ENCODE peak calls at places on chromosome 4, in nine cellular contexts. O, W, P, K, A, X, T, G and I are unnamed samples. For H3K27me3, the result is how much of the 10 kb centered on the place peaks cover.

GRCh38 chr4:88900432-88900831 is 156.6 kb downstream of the FAM13A start:
- DNase-seq in O (no peak), W (no peak), P (no peak), K (no peak), A (no peak), X (no peak), T (peak), G (no peak), I (no peak)

GRCh38 chr4:109996531-109996930 is 83.8 kb downstream of the EGF start:
- DNase-seq in O (no peak), W (no peak), P (no peak), K (no peak), A (no peak), X (no peak), T (no peak), G (no peak), I (no peak)

GRCh38 chr4:139675156-139675555 is 9.5 kb downstream of the MGST2 start:
- DNase-seq in O (no peak), W (no peak), P (no peak), K (no peak), A (no peak), X (no peak), T (no peak), G (no peak), I (no peak)

GRCh38 chr4:85200106-85200505 is 233.6 kb upstream of the WDFY3 start:
- DNase-seq in O (no peak), W (no peak), P (no peak), K (no peak), A (no peak), X (no peak), T (no peak), G (no peak), I (no peak)

GRCh38 chr4:25098964-25099843 is 61.0 kb downstream of the SEPSECS start:
- DNase-seq in O (peak), W (peak), P (peak), K (peak), A (no peak), X (peak), T (peak), G (peak), I (no peak)

GRCh38 chr4:128868758-128869157 is 59.3 kb downstream of the JADE1 start:
- DNase-seq in O (no peak), W (no peak), P (no peak), K (no peak), A (no peak), X (no peak), T (no peak), G (no peak), I (no peak)

GRCh38 chr4:3471098-3471760 is 8.1 kb downstream of the DOK7 start:
- DNase-seq in O (no peak), W (no peak), P (no peak), K (no peak), A (no peak), X (no peak), T (no peak), G (no peak), I (no peak)

GRCh38 chr4:4386296-4386735 is 586 bp upstream of the NSG1 start:
- DNase-seq in O (peak), W (no peak), P (peak), K (no peak), A (no peak), X (no peak), T (no peak), G (no peak), I (no peak)

GRCh38 chr4:167475951-167476350 is 241.7 kb upstream of the SPOCK3 start:
- DNase-seq in O (no peak), W (no peak), P (no peak), K (no peak), A (no peak), X (no peak), T (no peak), G (no peak), I (no peak)

GRCh38 chr4:186105721-186106335 is 1.3 kb downstream of the FAM149A start:
- DNase-seq in O (no peak), W (peak), P (no peak), K (no peak), A (no peak), X (no peak), T (no peak), G (peak), I (no peak)

GRCh38 chr4:83217721-83218522 is 66.7 kb downstream of the COQ2 start:
- DNase-seq in O (no peak), W (peak), P (no peak), K (no peak), A (no peak), X (no peak), T (no peak), G (no peak), I (peak)

GRCh38 chr4:76624271-76624681 is 189.2 kb downstream of the SHROOM3 start:
- DNase-seq in O (peak), W (no peak), P (peak), K (peak), A (no peak), X (peak), T (peak), G (peak), I (no peak)

GRCh38 chr4:98260047-98260578 is 1.1 kb upstream of the RAP1GDS1 start:
- DNase-seq in O (peak), W (peak), P (peak), K (peak), A (no peak), X (no peak), T (no peak), G (peak), I (peak)

GRCh38 chr4:140300271-140300970 is 73.0 kb upstream of the SCOC start:
- DNase-seq in O (no peak), W (no peak), P (no peak), K (peak), A (no peak), X (no peak), T (peak), G (no peak), I (no peak)

GRCh38 chr4:124945422-124945821 is 232.9 kb upstream of the ANKRD50 start:
- DNase-seq in O (no peak), W (no peak), P (no peak), K (no peak), A (no peak), X (no peak), T (no peak), G (no peak), I (no peak)

GRCh38 chr4:151238477-151238876 is 38.5 kb upstream of the PRSS48 start:
- DNase-seq in O (no peak), W (no peak), P (no peak), K (no peak), A (no peak), X (no peak), T (no peak), G (no peak), I (no peak)

GRCh38 chr4:43402393-43402792 is 509.9 kb downstream of the GRXCR1 start:
- DNase-seq in O (no peak), W (no peak), P (no peak), K (no peak), A (no peak), X (no peak), T (no peak), G (no peak), I (no peak)

GRCh38 chr4:5971077-5971447 is 47.2 kb downstream of the C4orf50 start:
- DNase-seq in O (no peak), W (no peak), P (no peak), K (no peak), A (no peak), X (no peak), T (no peak), G (no peak), I (no peak)

GRCh38 chr4:37802068-37802666 is 24.3 kb upstream of the PGM2 start:
- DNase-seq in O (peak), W (peak), P (no peak), K (no peak), A (no peak), X (no peak), T (peak), G (peak), I (no peak)

GRCh38 chr4:87947381-87948160 is 27.9 kb upstream of the SPP1 start:
- DNase-seq in O (no peak), W (no peak), P (no peak), K (no peak), A (no peak), X (no peak), T (no peak), G (no peak), I (no peak)

GRCh38 chr4:86357608-86358007 is 2.2 kb downstream of the MAPK10 start:
- DNase-seq in O (no peak), W (no peak), P (no peak), K (no peak), A (no peak), X (no peak), T (no peak), G (no peak), I (no peak)

GRCh38 chr4:26772096-26772495 is 88.5 kb upstream of the STIM2 start:
- DNase-seq in O (no peak), W (no peak), P (no peak), K (no peak), A (no peak), X (no peak), T (no peak), G (no peak), I (no peak)

GRCh38 chr4:8854866-8855265 is 16.8 kb downstream of the HMX1 start:
- DNase-seq in O (no peak), W (no peak), P (no peak), K (no peak), A (no peak), X (no peak), T (peak), G (no peak), I (no peak)

GRCh38 chr4:14096406-14096965 is 469.0 kb upstream of the BOD1L1 start:
- DNase-seq in O (no peak), W (no peak), P (no peak), K (no peak), A (no peak), X (no peak), T (peak), G (no peak), I (no peak)

GRCh38 chr4:89305028-89305427 is 2.6 kb downstream of the GPRIN3 start:
- DNase-seq in O (no peak), W (no peak), P (no peak), K (no peak), A (no peak), X (no peak), T (no peak), G (no peak), I (no peak)

GRCh38 chr4:139763668-139764067 is 98.0 kb downstream of the MGST2 start:
- DNase-seq in O (no peak), W (no peak), P (no peak), K (no peak), A (no peak), X (peak), T (no peak), G (no peak), I (no peak)

GRCh38 chr4:80142396-80143304 is 54.7 kb upstream of the PRDM8 start:
- DNase-seq in O (no peak), W (no peak), P (no peak), K (no peak), A (no peak), X (no peak), T (no peak), G (no peak), I (no peak)

GRCh38 chr4:33477715-33478114 is 2757.5 kb downstream of the PCDH7 start:
- DNase-seq in O (no peak), W (no peak), P (no peak), K (no peak), A (no peak), X (no peak), T (no peak), G (no peak), I (no peak)

GRCh38 chr4:95545526-95545925 is 3.2 kb downstream of the UNC5C start:
- DNase-seq in O (no peak), W (no peak), P (peak), K (no peak), A (no peak), X (no peak), T (no peak), G (no peak), I (no peak)

GRCh38 chr4:170089274-170089742 is 448 bp downstream of the AADAT start:
- DNase-seq in O (no peak), W (peak), P (no peak), K (peak), A (no peak), X (no peak), T (peak), G (peak), I (no peak)

GRCh38 chr4:21790437-21791029 is 158.0 kb downstream of the KCNIP4 start:
- DNase-seq in O (no peak), W (no peak), P (no peak), K (no peak), A (no peak), X (no peak), T (no peak), G (no peak), I (peak)

GRCh38 chr4:7045961-7046921 is 3.1 kb downstream of the TADA2B start:
- DNase-seq in O (no peak), W (no peak), P (peak), K (no peak), A (no peak), X (no peak), T (no peak), G (no peak), I (no peak)
- H3K4me3 ChIP-seq in O (no peak), W (no peak), P (no peak), K (no peak), A (no peak), X (no peak), T (no peak), G (no peak), I (peak)

GRCh38 chr4:168832746-168833575 is 177.1 kb downstream of the CBR4 start:
- DNase-seq in O (peak), W (peak), P (peak), K (peak), A (no peak), X (no peak), T (no peak), G (no peak), I (no peak)

GRCh38 chr4:168835880-168836454 is 174.1 kb downstream of the CBR4 start:
- DNase-seq in O (no peak), W (no peak), P (no peak), K (no peak), A (no peak), X (no peak), T (no peak), G (no peak), I (no peak)

GRCh38 chr4:168831919-168832745 is 177.9 kb downstream of the CBR4 start:
- DNase-seq in O (peak), W (peak), P (peak), K (peak), A (peak), X (peak), T (peak), G (peak), I (peak)

GRCh38 chr4:168830777-168831512 is 179.1 kb downstream of the CBR4 start:
- DNase-seq in O (no peak), W (no peak), P (no peak), K (no peak), A (no peak), X (no peak), T (no peak), G (no peak), I (no peak)

GRCh38 chr4:168831585-168831918 is 178.5 kb downstream of the CBR4 start:
- DNase-seq in O (no peak), W (no peak), P (no peak), K (no peak), A (no peak), X (no peak), T (no peak), G (no peak), I (no peak)
- H3K27ac ChIP-seq in O (peak), W (peak), P (peak), K (peak), A (no peak), X (peak), T (peak), G (no peak), I (no peak)

DNA sequence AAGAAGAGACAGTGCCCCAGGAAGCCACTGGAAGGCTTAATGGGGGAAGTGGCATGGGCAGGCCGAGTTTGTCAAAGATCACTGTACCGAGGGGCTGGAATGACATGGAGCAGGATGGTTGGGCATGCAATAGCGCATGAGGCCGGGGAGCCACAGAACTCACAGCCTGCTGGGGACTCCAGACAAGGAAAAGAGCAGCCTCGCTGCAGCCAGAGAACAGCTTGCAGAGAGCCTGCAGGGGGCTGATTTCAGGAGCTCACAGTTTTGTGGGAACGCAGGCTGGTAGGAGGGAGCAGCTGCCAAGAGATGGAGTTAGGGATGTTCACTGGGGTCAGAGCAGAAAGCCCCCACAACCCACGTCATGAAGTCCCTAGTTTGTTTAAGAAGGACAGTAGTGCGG is 45.4 kb downstream of the STOX2 start:
- DNase-seq in O (no peak), W (no peak), P (no peak), K (no peak), A (no peak), X (no peak), T (no peak), G (no peak), I (no peak)
- H3K27me3 ChIP-seq in O (under half), W (under half), P (under half), K (under half), A (under half), X (under half), T (under half), G (under half), I (under half)

GRCh38 chr4:144649646-144650045 is 3.7 kb downstream of the HHIP start:
- DNase-seq in O (no peak), W (no peak), P (no peak), K (no peak), A (no peak), X (no peak), T (no peak), G (no peak), I (no peak)
- H3K4me3 ChIP-seq in O (no peak), W (no peak), P (no peak), K (no peak), A (peak), X (no peak), T (peak), G (no peak), I (no peak)

GRCh38 chr4:143270266-143270838 is 66.3 kb upstream of the GAB1 start:
- DNase-seq in O (no peak), W (no peak), P (no peak), K (no peak), A (no peak), X (no peak), T (no peak), G (no peak), I (no peak)

DNA sequence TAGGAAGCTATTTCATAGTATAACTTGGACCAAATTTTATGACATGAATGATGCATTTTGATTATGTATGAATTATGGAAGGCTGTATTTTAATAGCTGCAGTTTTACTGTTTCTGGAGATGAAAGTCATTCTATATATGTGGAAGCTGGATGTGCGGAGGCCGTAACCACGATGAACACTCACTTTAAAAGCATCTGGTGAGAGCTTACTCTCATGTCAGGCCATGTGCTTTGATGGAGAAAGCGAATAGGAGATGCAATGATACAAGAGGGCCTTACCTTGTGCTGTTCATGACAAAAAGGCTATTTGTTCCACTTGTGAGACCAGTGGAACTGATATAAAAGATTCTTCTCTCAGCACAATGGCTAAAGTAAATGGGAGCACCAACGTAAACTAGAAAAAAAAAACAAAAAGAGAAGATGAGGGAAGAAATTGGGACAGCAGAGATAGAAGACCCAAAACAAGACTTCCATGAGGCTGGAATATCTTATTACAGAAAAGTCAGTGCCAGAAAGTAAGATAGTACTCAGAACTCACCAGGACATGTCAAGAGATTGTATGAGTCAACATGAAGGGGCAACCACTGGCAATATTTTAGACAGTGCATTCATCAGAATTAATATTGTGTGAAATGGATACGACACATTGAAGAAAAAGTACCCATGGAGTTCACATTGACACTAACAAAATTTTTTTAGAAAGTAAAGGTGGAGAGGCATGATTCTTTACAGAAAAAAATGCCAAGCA is 63.3 kb upstream of the GAB1 start:
- DNase-seq in O (no peak), W (no peak), P (no peak), K (no peak), A (no peak), X (no peak), T (peak), G (no peak), I (no peak)
- H3K27ac ChIP-seq in O (no peak), W (no peak), P (no peak), K (no peak), A (no peak), X (no peak), T (no peak), G (no peak), I (no peak)

GRCh38 chr4:1512081-1512737 is 106.0 kb upstream of the NKX1-1 start:
- DNase-seq in O (no peak), W (no peak), P (peak), K (no peak), A (no peak), X (no peak), T (no peak), G (no peak), I (no peak)

GRCh38 chr4:1511441-1512041 is 105.3 kb upstream of the NKX1-1 start:
- DNase-seq in O (peak), W (no peak), P (peak), K (peak), A (no peak), X (peak), T (peak), G (no peak), I (peak)

GRCh38 chr4:1512738-1513660 is 106.8 kb upstream of the NKX1-1 start:
- DNase-seq in O (peak), W (peak), P (peak), K (no peak), A (no peak), X (no peak), T (no peak), G (peak), I (peak)

GRCh38 chr4:1509366-1509765 is 103.1 kb upstream of the NKX1-1 start:
- DNase-seq in O (no peak), W (no peak), P (peak), K (no peak), A (no peak), X (no peak), T (no peak), G (no peak), I (no peak)

DNA sequence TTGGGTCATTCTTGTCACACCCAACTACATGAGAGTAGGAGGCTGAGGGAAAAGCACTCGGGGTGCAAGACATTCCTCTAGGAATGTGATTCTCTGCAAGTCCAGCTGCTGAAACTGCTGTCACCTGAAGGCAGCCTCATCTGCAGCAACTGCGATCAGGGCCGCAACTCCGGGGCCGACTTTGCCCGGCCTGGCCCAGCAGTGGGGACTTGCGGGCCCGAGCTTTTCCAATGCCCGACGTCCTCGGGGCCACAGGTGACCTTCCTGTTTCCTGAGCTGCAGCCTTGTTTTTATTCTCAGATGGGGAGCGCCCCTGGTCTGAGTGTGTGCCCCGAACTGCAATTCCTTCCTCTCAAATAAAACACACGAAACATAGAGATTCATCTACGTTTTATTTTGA is 104.7 kb upstream of the NKX1-1 start:
- DNase-seq in O (no peak), W (no peak), P (peak), K (no peak), A (no peak), X (no peak), T (no peak), G (no peak), I (no peak)
- H3K27me3 ChIP-seq in O (under half), W (half or more), P (under half), K (under half), A (under half), X (under half), T (under half), G (under half), I (under half)